ENCODE peak calls at places on chromosomes 13 and 19, in five cellular contexts. One of them, this sample, is unnamed.

GRCh38 chr19:16435999-16436650 is 35.6 kb downstream of the EPS15L1 start:
- DNase-seq in endothelial cell: no peak
- DNase-seq in RWPE1: no peak
- DNase-seq in AG04450: no peak
- DNase-seq in AG04449: no peak
- DNase-seq in this sample: no peak

GRCh38 chr19:1487576-1488281 is 2.4 kb downstream of the PCSK4 start:
- DNase-seq in endothelial cell: no peak
- DNase-seq in RWPE1: no peak
- DNase-seq in AG04450: no peak
- DNase-seq in AG04449: no peak
- DNase-seq in this sample: no peak

GRCh38 chr19:8052464-8052859 is at the start of gene CCL25:
- DNase-seq in endothelial cell: no peak
- DNase-seq in RWPE1: no peak
- DNase-seq in AG04450: no peak
- DNase-seq in AG04449: no peak
- DNase-seq in this sample: no peak

GRCh38 chr19:13037718-13038117 is 42.4 kb downstream of the NFIX start:
- DNase-seq in endothelial cell: no peak
- DNase-seq in RWPE1: no peak
- DNase-seq in AG04450: no peak
- DNase-seq in AG04449: no peak
- DNase-seq in this sample: no peak

GRCh38 chr13:102405499-102406079 is 3.7 kb upstream of the FGF14 start:
- DNase-seq in endothelial cell: peak; percentile 42
- DNase-seq in RWPE1: no peak
- DNase-seq in AG04450: no peak
- DNase-seq in AG04449: no peak
- DNase-seq in this sample: peak; percentile 34

GRCh38 chr19:19406878-19407639 is 1.6 kb downstream of the GATAD2A start:
- DNase-seq in endothelial cell: peak; percentile 22
- DNase-seq in RWPE1: no peak
- DNase-seq in AG04450: no peak
- DNase-seq in AG04449: no peak
- DNase-seq in this sample: peak; percentile 59

GRCh38 chr19:14015454-14016035 is 9.4 kb upstream of the RFX1 start:
- DNase-seq in endothelial cell: no peak
- DNase-seq in RWPE1: no peak
- DNase-seq in AG04450: no peak
- DNase-seq in AG04449: no peak
- DNase-seq in this sample: no peak

GRCh38 chr13:79767126-79767525 is 286.2 kb downstream of the NDFIP2 start:
- DNase-seq in endothelial cell: no peak
- DNase-seq in RWPE1: no peak
- DNase-seq in AG04450: no peak
- DNase-seq in AG04449: no peak
- DNase-seq in this sample: no peak

GRCh38 chr19:50204811-50205675 is 1.6 kb downstream of the MYH14 start:
- DNase-seq in endothelial cell: no peak
- DNase-seq in RWPE1: peak; percentile 71
- DNase-seq in AG04450: no peak
- DNase-seq in AG04449: no peak
- DNase-seq in this sample: no peak

GRCh38 chr13:20230913-20231838 is 943 bp downstream of the GJB6 start:
- DNase-seq in endothelial cell: no peak
- DNase-seq in RWPE1: no peak
- DNase-seq in AG04450: no peak
- DNase-seq in AG04449: no peak
- DNase-seq in this sample: no peak

GRCh38 chr13:74166286-74166685 is 32.1 kb upstream of the KLF12 start:
- DNase-seq in endothelial cell: no peak
- DNase-seq in RWPE1: no peak
- DNase-seq in AG04450: no peak
- DNase-seq in AG04449: no peak
- DNase-seq in this sample: no peak

GRCh38 chr19:4367781-4368127 is 24.4 kb downstream of the MPND start:
- DNase-seq in endothelial cell: no peak
- DNase-seq in RWPE1: no peak
- DNase-seq in AG04450: no peak
- DNase-seq in AG04449: no peak
- DNase-seq in this sample: no peak

GRCh38 chr19:44746946-44747738 is 1.4 kb upstream of the BCL3 start:
- DNase-seq in endothelial cell: peak; percentile 59
- DNase-seq in RWPE1: peak; percentile 98
- DNase-seq in AG04450: peak; percentile 84
- DNase-seq in AG04449: peak; percentile 69
- DNase-seq in this sample: peak; percentile 98

GRCh38 chr19:43574424-43575155 is 737 bp downstream of the XRCC1 start:
- DNase-seq in endothelial cell: no peak
- DNase-seq in RWPE1: no peak
- DNase-seq in AG04450: no peak
- DNase-seq in AG04449: no peak
- DNase-seq in this sample: peak; percentile 43

GRCh38 chr13:83906240-83906820 is 24.1 kb upstream of the SLITRK1 start:
- DNase-seq in endothelial cell: no peak
- DNase-seq in RWPE1: no peak
- DNase-seq in AG04450: no peak
- DNase-seq in AG04449: no peak
- DNase-seq in this sample: no peak

GRCh38 chr19:51550848-51551672 is 19.6 kb upstream of the SIGLEC6 start:
- DNase-seq in endothelial cell: no peak
- DNase-seq in RWPE1: no peak
- DNase-seq in AG04450: no peak
- DNase-seq in AG04449: no peak
- DNase-seq in this sample: no peak

GRCh38 chr13:37476874-37477273 is 121.7 kb downstream of the POSTN start:
- DNase-seq in endothelial cell: no peak
- DNase-seq in RWPE1: no peak
- DNase-seq in AG04450: no peak
- DNase-seq in AG04449: no peak
- DNase-seq in this sample: peak; percentile 12

GRCh38 chr13:21458457-21458815 is 667 bp downstream of the ZDHHC20 start:
- DNase-seq in endothelial cell: peak; percentile 28
- DNase-seq in RWPE1: peak; percentile 55
- DNase-seq in AG04450: no peak
- DNase-seq in AG04449: no peak
- DNase-seq in this sample: peak; percentile 65

GRCh38 chr13:31814523-31814922 is 75.2 kb downstream of the RXFP2 start:
- DNase-seq in endothelial cell: no peak
- DNase-seq in RWPE1: no peak
- DNase-seq in AG04450: no peak
- DNase-seq in AG04449: no peak
- DNase-seq in this sample: no peak

GRCh38 chr19:16184665-16185122 is 516 bp upstream of the FAM32A start:
- DNase-seq in endothelial cell: no peak
- DNase-seq in RWPE1: no peak
- DNase-seq in AG04450: no peak
- DNase-seq in AG04449: no peak
- DNase-seq in this sample: no peak

GRCh38 chr19:35549174-35549788 is 3.9 kb downstream of the TMEM147 start:
- DNase-seq in endothelial cell: peak; percentile 65
- DNase-seq in RWPE1: peak; percentile 53
- DNase-seq in AG04450: no peak
- DNase-seq in AG04449: no peak
- DNase-seq in this sample: peak; percentile 93

GRCh38 chr19:6736917-6737283 is 480 bp downstream of the GPR108 start:
- DNase-seq in endothelial cell: no peak
- DNase-seq in RWPE1: no peak
- DNase-seq in AG04450: no peak
- DNase-seq in AG04449: no peak
- DNase-seq in this sample: no peak

GRCh38 chr19:17079710-17080440 is 4.3 kb downstream of the MYO9B start:
- DNase-seq in endothelial cell: no peak
- DNase-seq in RWPE1: peak; percentile 96
- DNase-seq in AG04450: peak; percentile 99
- DNase-seq in AG04449: peak; percentile 95
- DNase-seq in this sample: peak; percentile 96

GRCh38 chr19:37991841-37992248 is 84.8 kb downstream of the SIPA1L3 start:
- DNase-seq in endothelial cell: no peak
- DNase-seq in RWPE1: peak; percentile 38
- DNase-seq in AG04450: no peak
- DNase-seq in AG04449: no peak
- DNase-seq in this sample: no peak

GRCh38 chr19:37991176-37991835 is 84.3 kb downstream of the SIPA1L3 start:
- DNase-seq in endothelial cell: no peak
- DNase-seq in RWPE1: no peak
- DNase-seq in AG04450: no peak
- DNase-seq in AG04449: no peak
- DNase-seq in this sample: no peak

GRCh38 chr19:37988758-37989635 is 82.0 kb downstream of the SIPA1L3 start:
- DNase-seq in endothelial cell: no peak
- DNase-seq in RWPE1: no peak
- DNase-seq in AG04450: no peak
- DNase-seq in AG04449: no peak
- DNase-seq in this sample: no peak

GRCh38 chr19:37989855-37990254 is 82.8 kb downstream of the SIPA1L3 start:
- DNase-seq in endothelial cell: no peak
- DNase-seq in RWPE1: no peak
- DNase-seq in AG04450: no peak
- DNase-seq in AG04449: no peak
- DNase-seq in this sample: peak; percentile 71

DNA sequence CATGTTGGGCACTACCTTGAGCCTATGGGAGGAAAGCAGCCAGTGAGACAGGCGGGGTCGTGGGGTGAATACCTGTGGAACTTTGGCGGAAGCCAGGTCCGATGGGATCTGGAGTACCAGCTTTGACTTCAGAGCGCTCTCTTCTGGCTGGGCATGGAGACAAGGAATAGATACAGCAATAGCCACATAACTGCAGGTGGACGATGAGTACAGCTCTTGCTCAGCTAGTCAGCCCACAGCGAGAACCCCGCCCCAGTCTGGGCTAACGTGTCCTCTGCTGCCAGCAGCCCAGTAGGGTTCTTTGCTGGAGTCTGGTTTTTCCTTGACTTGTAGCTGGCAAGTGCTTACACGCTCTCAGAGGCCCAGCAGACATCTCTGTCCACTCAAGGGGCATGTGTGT is 83.4 kb downstream of the SIPA1L3 start:
- DNase-seq in endothelial cell: no peak
- DNase-seq in RWPE1: peak; percentile 60
- DNase-seq in AG04450: no peak
- DNase-seq in AG04449: no peak
- DNase-seq in this sample: peak; percentile 81
- TF ChIP-seq CTCF in endothelial cell: no peak
- TF ChIP-seq CTCF in RWPE1: no peak
- TF ChIP-seq CTCF in AG04450: no peak
- TF ChIP-seq CTCF in AG04449: no peak
- TF ChIP-seq CTCF in this sample: peak; percentile 12

DNA sequence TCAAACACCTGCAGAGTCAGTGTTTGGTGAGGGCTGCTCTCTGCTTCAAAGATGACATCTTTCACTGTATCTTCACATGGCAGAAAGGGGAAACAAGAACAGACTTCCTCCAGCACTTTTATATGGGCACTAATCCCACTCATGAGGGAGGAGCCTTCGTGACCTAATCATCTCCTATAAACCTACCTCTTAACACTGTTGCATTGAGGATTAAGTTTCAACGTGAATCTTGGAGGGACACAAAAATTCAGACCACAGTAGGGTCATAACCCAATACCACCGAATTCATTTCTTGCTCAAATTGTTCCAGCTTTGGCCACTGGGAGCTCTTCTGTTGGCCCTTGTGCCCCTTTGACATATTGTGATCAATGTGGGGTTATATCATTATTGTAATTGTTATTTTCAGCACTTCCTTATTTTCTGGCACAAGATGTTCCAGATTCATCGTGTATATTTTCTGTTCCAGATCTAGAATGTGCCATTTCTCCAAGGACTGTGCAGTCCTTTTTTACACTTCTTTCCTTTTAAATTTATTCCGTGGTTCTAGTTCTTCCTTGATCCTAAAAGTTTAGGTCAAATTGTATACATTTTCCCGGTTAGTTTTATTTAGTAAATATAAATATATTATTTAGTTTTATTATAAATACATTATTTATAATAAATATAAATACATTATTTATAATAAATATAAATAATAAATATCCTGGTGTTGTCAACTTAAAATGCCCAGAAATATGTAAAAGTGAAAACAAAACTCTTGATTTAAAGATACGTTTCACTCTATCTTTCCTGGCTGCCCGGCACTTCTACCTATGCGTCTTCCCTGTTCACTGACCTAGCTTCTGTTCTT is 35.5 kb upstream of the IGFL4 start:
- DNase-seq in endothelial cell: no peak
- DNase-seq in RWPE1: no peak
- DNase-seq in AG04450: no peak
- DNase-seq in AG04449: no peak
- DNase-seq in this sample: no peak
- TF ChIP-seq CTCF in endothelial cell: no peak
- TF ChIP-seq CTCF in RWPE1: no peak
- TF ChIP-seq CTCF in AG04450: peak; percentile 20
- TF ChIP-seq CTCF in AG04449: no peak
- TF ChIP-seq CTCF in this sample: no peak

GRCh38 chr19:9914001-9914314 is 22.4 kb downstream of the OLFM2 start:
- DNase-seq in endothelial cell: no peak
- DNase-seq in RWPE1: peak; percentile 32
- DNase-seq in AG04450: no peak
- DNase-seq in AG04449: no peak
- DNase-seq in this sample: no peak
- TF ChIP-seq CTCF in endothelial cell: no peak
- TF ChIP-seq CTCF in RWPE1: no peak
- TF ChIP-seq CTCF in AG04450: no peak
- TF ChIP-seq CTCF in AG04449: no peak
- TF ChIP-seq CTCF in this sample: no peak

GRCh38 chr13:28531195-28531955 is 36.4 kb upstream of the FLT1 start:
- DNase-seq in endothelial cell: peak; percentile 81
- DNase-seq in RWPE1: no peak
- DNase-seq in AG04450: no peak
- DNase-seq in AG04449: no peak
- DNase-seq in this sample: peak; percentile 30

GRCh38 chr13:28529836-28530235 is 34.9 kb upstream of the FLT1 start:
- DNase-seq in endothelial cell: no peak
- DNase-seq in RWPE1: no peak
- DNase-seq in AG04450: no peak
- DNase-seq in AG04449: no peak
- DNase-seq in this sample: no peak

GRCh38 chr13:28531956-28532225 is 37.0 kb upstream of the FLT1 start:
- DNase-seq in endothelial cell: no peak
- DNase-seq in RWPE1: no peak
- DNase-seq in AG04450: no peak
- DNase-seq in AG04449: no peak
- DNase-seq in this sample: no peak

GRCh38 chr13:28532226-28533048 is 37.5 kb upstream of the FLT1 start:
- DNase-seq in endothelial cell: peak; percentile 83
- DNase-seq in RWPE1: no peak
- DNase-seq in AG04450: no peak
- DNase-seq in AG04449: no peak
- DNase-seq in this sample: no peak

DNA sequence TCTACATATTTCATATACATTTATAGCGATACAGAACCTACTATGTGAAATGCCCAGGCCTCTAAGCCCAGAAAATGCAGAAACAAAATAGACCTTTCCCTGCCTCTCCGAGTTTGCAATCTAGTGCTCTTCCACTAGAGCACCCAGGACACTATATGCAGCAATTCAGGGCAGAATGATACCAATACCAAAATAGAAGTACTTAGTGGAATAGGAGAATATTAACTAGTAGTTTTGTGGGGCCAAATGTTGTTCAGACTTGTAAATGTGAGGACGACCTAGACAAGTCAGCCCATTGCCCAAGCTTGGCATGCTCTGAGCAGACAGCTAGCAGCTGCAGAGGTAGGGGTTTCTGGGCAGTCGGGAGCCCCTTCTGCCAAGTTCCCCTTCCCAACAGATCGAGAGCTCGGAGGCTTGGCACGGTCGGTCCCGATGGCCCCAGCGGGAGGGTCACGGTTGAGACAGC is 35.8 kb upstream of the FLT1 start:
- DNase-seq in endothelial cell: no peak
- DNase-seq in RWPE1: no peak
- DNase-seq in AG04450: no peak
- DNase-seq in AG04449: no peak
- DNase-seq in this sample: no peak
- TF ChIP-seq CTCF in endothelial cell: no peak
- TF ChIP-seq CTCF in RWPE1: no peak
- TF ChIP-seq CTCF in AG04450: peak; percentile 43
- TF ChIP-seq CTCF in AG04449: peak; percentile 13
- TF ChIP-seq CTCF in this sample: no peak

This sample was measured in MCF 10A.